ENCODE peak calls at places on chromosome 19, in nine cellular contexts. E is MV-4-11; F is fibroblast of lung; B is stimulated activated CD4-positive, alpha-beta T cell treated with anti-CD3 and anti-CD28 coated beads, Interleukin-12 subunit alpha, Interleukin-12 subunit beta, amount 100 ng/mL, for 24 hours; N is fibroblast of villous mesenchyme; Z is amygdala; Y is foreskin fibroblast; P is activated T-cell treated with anti-CD3 and anti-CD28 coated beads for 24 hours; K is A549. L is an unnamed sample.

GRCh38 chr19:30102666-30103065 is 160.6 kb downstream of the URI1 start:
- DNase-seq in E (no peak), F (no peak), B (no peak), N (no peak), Z (no peak), Y (no peak), P (no peak), K (no peak), L (no peak)

GRCh38 chr19:51749979-51750378 is 1.7 kb downstream of the FPR1 start:
- DNase-seq in E (peak), F (no peak), B (no peak), N (no peak), Z (no peak), Y (no peak), P (no peak), K (no peak), L (peak)

GRCh38 chr19:57527136-57527881 is at the start of gene ZNF549:
- DNase-seq in E (peak), F (peak), B (peak), N (peak), Z (peak), Y (peak), P (peak), K (peak), L (peak)

GRCh38 chr19:58311345-58311744 is 6.2 kb downstream of the ERVK3-1 start:
- DNase-seq in E (no peak), F (no peak), B (no peak), N (no peak), Z (no peak), Y (no peak), P (no peak), K (no peak), L (no peak)

GRCh38 chr19:45599286-45599685 is 2.7 kb downstream of the GPR4 start:
- DNase-seq in E (no peak), F (no peak), B (no peak), N (no peak), Z (no peak), Y (no peak), P (no peak), K (no peak), L (no peak)

GRCh38 chr19:10230904-10231623 is at the start of gene S1PR2:
- DNase-seq in E (peak), F (peak), B (peak), N (peak), Z (no peak), Y (peak), P (peak), K (peak), L (peak)

GRCh38 chr19:52190679-52191293 is 934 bp downstream of the PPP2R1A start:
- DNase-seq in E (no peak), F (peak), B (no peak), N (peak), Z (no peak), Y (peak), P (no peak), K (no peak), L (peak)

GRCh38 chr19:30669329-30670010 is 297.3 kb downstream of the ZNF536 start:
- DNase-seq in E (no peak), F (peak), B (peak), N (peak), Z (no peak), Y (peak), P (peak), K (peak), L (peak)

GRCh38 chr19:8363803-8364771 is at the start of gene ANGPTL4:
- DNase-seq in E (no peak), F (peak), B (peak), N (peak), Z (peak), Y (peak), P (peak), K (peak), L (peak)

GRCh38 chr19:41112728-41113290 is 1.4 kb upstream of the CYP2F1 start:
- DNase-seq in E (no peak), F (no peak), B (no peak), N (no peak), Z (no peak), Y (no peak), P (no peak), K (no peak), L (no peak)